ENCODE peak calls at places on chromosomes 5 and 9, in four cellular contexts. U is heart right ventricle, D is spleen, B is aorta. V is an unnamed sample.

GRCh38 chr9:113587471-113588031 is 124.0 kb downstream of the RGS3 start:
- DNase-seq in U (peak; percentile 79), D (peak; percentile 83), B (no peak), V (no peak)

GRCh38 chr5:93581738-93582414 is 857 bp upstream of the NR2F1-AS1 start:
- DNase-seq in U (no peak), D (no peak), B (no peak), V (peak; percentile 41)

GRCh38 chr5:111699324-111699723 is 57.7 kb downstream of the NREP start:
- DNase-seq in U (no peak), D (no peak), B (no peak), V (no peak)

GRCh38 chr5:108639356-108639755 is 108.3 kb upstream of the FER start:
- DNase-seq in U (no peak), D (no peak), B (no peak), V (no peak)

GRCh38 chr5:102863764-102864560 is 108.9 kb downstream of the PAM start:
- DNase-seq in U (no peak), D (no peak), B (no peak), V (no peak)

GRCh38 chr5:150960791-150961396 is 56.1 kb upstream of the ZNF300 start:
- DNase-seq in U (no peak), D (no peak), B (no peak), V (no peak)

GRCh38 chr9:21334603-21334968 is 618 bp downstream of the KLHL9 start:
- DNase-seq in U (no peak), D (no peak), B (no peak), V (peak; percentile 8)

GRCh38 chr5:172336264-172336663 is 52.7 kb upstream of the UBTD2 start:
- DNase-seq in U (no peak), D (no peak), B (no peak), V (no peak)

GRCh38 chr5:66164044-66164790 is 20.1 kb downstream of the SREK1 start:
- DNase-seq in U (no peak), D (no peak), B (no peak), V (no peak)

GRCh38 chr9:134734270-134734669 is 92.7 kb downstream of the COL5A1 start:
- DNase-seq in U (no peak), D (no peak), B (peak; percentile 40), V (peak; percentile 27)

GRCh38 chr9:114238919-114239879 is 83.7 kb upstream of the ORM1 start:
- DNase-seq in U (no peak), D (no peak), B (no peak), V (peak; percentile 20)

GRCh38 chr5:14364576-14365472 is 216.8 kb upstream of the OTULINL start:
- DNase-seq in U (no peak), D (no peak), B (no peak), V (peak; percentile 33)

GRCh38 chr9:110319781-110320180 is 17.9 kb downstream of the TXNDC8 start:
- DNase-seq in U (no peak), D (no peak), B (no peak), V (no peak)

GRCh38 chr9:33106827-33107621 is 30.6 kb upstream of the SMU1 start:
- DNase-seq in U (peak; percentile 42), D (no peak), B (peak; percentile 82), V (no peak)

GRCh38 chr9:2755285-2755684 is 38.0 kb downstream of the KCNV2 start:
- DNase-seq in U (no peak), D (no peak), B (no peak), V (no peak)